ENCODE peak calls at places on chromosomes 1 and 21, in ten cellular contexts. One of them, this sample, is unnamed.

GRCh38 chr1:3053366-3053980 is 15.5 kb upstream of the PRDM16 start:
- DNase-seq in H9: peak; percentile 7
- DNase-seq in D341Med: no peak
- DNase-seq in GM06990: no peak
- DNase-seq in right lobe of liver: no peak
- DNase-seq in AG10803: no peak
- DNase-seq in lung: no peak
- DNase-seq in skeletal muscle cell: no peak
- DNase-seq in GM12865: no peak
- DNase-seq in thyroid gland: no peak
- DNase-seq in this sample: no peak

GRCh38 chr21:27954806-27955205 is 987.9 kb upstream of the ADAMTS5 start:
- DNase-seq in thyroid gland: no peak
- DNase-seq in GM06990: no peak
- DNase-seq in skeletal muscle cell: peak; percentile 48
- DNase-seq in AG10803: peak; percentile 23
- DNase-seq in H9: no peak
- DNase-seq in lung: no peak
- DNase-seq in right lobe of liver: no peak
- DNase-seq in D341Med: no peak
- DNase-seq in GM12865: no peak
- DNase-seq in this sample: no peak

GRCh38 chr1:17653728-17654351 is 101.3 kb upstream of the ACTL8 start:
- DNase-seq in D341Med: peak; percentile 74
- DNase-seq in AG10803: peak; percentile 40
- DNase-seq in H9: peak; percentile 64
- DNase-seq in right lobe of liver: no peak
- DNase-seq in GM06990: no peak
- DNase-seq in lung: no peak
- DNase-seq in thyroid gland: peak; percentile 31
- DNase-seq in skeletal muscle cell: no peak
- DNase-seq in GM12865: peak; percentile 29
- DNase-seq in this sample: peak; percentile 44

GRCh38 chr1:247407180-247407616 is 8.8 kb upstream of the NLRP3 start:
- DNase-seq in GM12865: peak; percentile 93
- DNase-seq in D341Med: no peak
- DNase-seq in thyroid gland: peak; percentile 7
- DNase-seq in H9: no peak
- DNase-seq in AG10803: no peak
- DNase-seq in GM06990: peak; percentile 78
- DNase-seq in right lobe of liver: no peak
- DNase-seq in lung: no peak
- DNase-seq in skeletal muscle cell: no peak
- DNase-seq in this sample: no peak

GRCh38 chr21:45581322-45581712 is 39.1 kb upstream of the SLC19A1 start:
- DNase-seq in H9: no peak
- DNase-seq in AG10803: no peak
- DNase-seq in right lobe of liver: no peak
- DNase-seq in skeletal muscle cell: no peak
- DNase-seq in lung: no peak
- DNase-seq in GM06990: no peak
- DNase-seq in D341Med: no peak
- DNase-seq in thyroid gland: no peak
- DNase-seq in GM12865: no peak
- DNase-seq in this sample: no peak

GRCh38 chr1:228152097-228152917 is 2.6 kb downstream of the GJC2 start:
- DNase-seq in thyroid gland: peak; percentile 2
- DNase-seq in D341Med: no peak
- DNase-seq in right lobe of liver: peak; percentile 50
- DNase-seq in GM06990: peak; percentile 1
- DNase-seq in AG10803: no peak
- DNase-seq in GM12865: no peak
- DNase-seq in H9: no peak
- DNase-seq in skeletal muscle cell: no peak
- DNase-seq in lung: no peak
- DNase-seq in this sample: no peak

GRCh38 chr1:39799770-39800470 is 11.3 kb upstream of the BMP8B start:
- DNase-seq in GM06990: peak; percentile 74
- DNase-seq in H9: peak; percentile 82
- DNase-seq in skeletal muscle cell: peak; percentile 43
- DNase-seq in thyroid gland: peak; percentile 72
- DNase-seq in lung: peak; percentile 82
- DNase-seq in AG10803: peak; percentile 83
- DNase-seq in GM12865: peak; percentile 76
- DNase-seq in D341Med: peak; percentile 83
- DNase-seq in right lobe of liver: peak; percentile 79
- DNase-seq in this sample: peak; percentile 63

GRCh38 chr1:4599521-4599920 is 54.9 kb upstream of the AJAP1 start:
- DNase-seq in AG10803: no peak
- DNase-seq in right lobe of liver: no peak
- DNase-seq in GM12865: no peak
- DNase-seq in H9: no peak
- DNase-seq in skeletal muscle cell: no peak
- DNase-seq in lung: no peak
- DNase-seq in thyroid gland: no peak
- DNase-seq in GM06990: no peak
- DNase-seq in D341Med: no peak
- DNase-seq in this sample: no peak

GRCh38 chr1:89719502-89720306 is 86.8 kb downstream of the LRRC8C start:
- DNase-seq in lung: no peak
- DNase-seq in AG10803: peak; percentile 52
- DNase-seq in thyroid gland: no peak
- DNase-seq in H9: no peak
- DNase-seq in right lobe of liver: no peak
- DNase-seq in skeletal muscle cell: no peak
- DNase-seq in GM12865: peak; percentile 72
- DNase-seq in D341Med: peak; percentile 39
- DNase-seq in GM06990: peak; percentile 81
- DNase-seq in this sample: no peak

GRCh38 chr1:56095924-56096655 is 483.3 kb downstream of the PLPP3 start:
- DNase-seq in H9: no peak
- DNase-seq in skeletal muscle cell: peak; percentile 92
- DNase-seq in lung: no peak
- DNase-seq in AG10803: peak; percentile 100
- DNase-seq in D341Med: no peak
- DNase-seq in thyroid gland: no peak
- DNase-seq in GM06990: no peak
- DNase-seq in GM12865: no peak
- DNase-seq in right lobe of liver: no peak
- DNase-seq in this sample: no peak

GRCh38 chr1:42748461-42749410 is 8.7 kb upstream of the CLDN19 start:
- DNase-seq in GM12865: no peak
- DNase-seq in lung: no peak
- DNase-seq in skeletal muscle cell: no peak
- DNase-seq in D341Med: no peak
- DNase-seq in H9: no peak
- DNase-seq in AG10803: no peak
- DNase-seq in GM06990: no peak
- DNase-seq in thyroid gland: no peak
- DNase-seq in right lobe of liver: no peak
- DNase-seq in this sample: no peak

GRCh38 chr1:221781102-221781744 is 39.3 kb upstream of the DUSP10 start:
- DNase-seq in skeletal muscle cell: no peak
- DNase-seq in D341Med: no peak
- DNase-seq in lung: no peak
- DNase-seq in GM12865: no peak
- DNase-seq in right lobe of liver: no peak
- DNase-seq in AG10803: no peak
- DNase-seq in GM06990: no peak
- DNase-seq in H9: no peak
- DNase-seq in thyroid gland: no peak
- DNase-seq in this sample: no peak

GRCh38 chr1:186194107-186194756 is 180.8 kb downstream of the TPR start:
- DNase-seq in right lobe of liver: no peak
- DNase-seq in AG10803: no peak
- DNase-seq in thyroid gland: no peak
- DNase-seq in D341Med: no peak
- DNase-seq in H9: no peak
- DNase-seq in GM12865: peak; percentile 65
- DNase-seq in GM06990: peak; percentile 47
- DNase-seq in lung: no peak
- DNase-seq in skeletal muscle cell: no peak
- DNase-seq in this sample: no peak

GRCh38 chr1:150560011-150560438 is 10.8 kb downstream of the ADAMTSL4 start:
- DNase-seq in AG10803: peak; percentile 54
- DNase-seq in skeletal muscle cell: no peak
- DNase-seq in GM12865: peak; percentile 87
- DNase-seq in GM06990: peak; percentile 70
- DNase-seq in lung: peak; percentile 83
- DNase-seq in thyroid gland: peak; percentile 73
- DNase-seq in D341Med: peak; percentile 90
- DNase-seq in right lobe of liver: peak; percentile 83
- DNase-seq in H9: peak; percentile 88
- DNase-seq in this sample: peak; percentile 66

GRCh38 chr1:15213333-15213732 is 33.7 kb upstream of the FHAD1 start:
- DNase-seq in GM06990: no peak
- DNase-seq in D341Med: no peak
- DNase-seq in lung: no peak
- DNase-seq in skeletal muscle cell: no peak
- DNase-seq in GM12865: no peak
- DNase-seq in right lobe of liver: no peak
- DNase-seq in AG10803: peak; percentile 38
- DNase-seq in H9: no peak
- DNase-seq in thyroid gland: peak; percentile 41
- DNase-seq in this sample: no peak

GRCh38 chr1:17585266-17585987 is 45.9 kb downstream of the ARHGEF10L start:
- DNase-seq in GM06990: no peak
- DNase-seq in H9: no peak
- DNase-seq in D341Med: no peak
- DNase-seq in right lobe of liver: no peak
- DNase-seq in skeletal muscle cell: no peak
- DNase-seq in thyroid gland: no peak
- DNase-seq in GM12865: no peak
- DNase-seq in AG10803: no peak
- DNase-seq in lung: no peak
- DNase-seq in this sample: no peak

GRCh38 chr1:244552336-244552735 is 91.3 kb downstream of the CATSPERE start:
- DNase-seq in right lobe of liver: no peak
- DNase-seq in GM12865: no peak
- DNase-seq in thyroid gland: no peak
- DNase-seq in skeletal muscle cell: no peak
- DNase-seq in AG10803: peak; percentile 17
- DNase-seq in lung: no peak
- DNase-seq in GM06990: no peak
- DNase-seq in H9: no peak
- DNase-seq in D341Med: no peak
- DNase-seq in this sample: no peak

GRCh38 chr1:74822851-74823443 is 90.0 kb downstream of the TYW3 start:
- DNase-seq in D341Med: no peak
- DNase-seq in GM12865: no peak
- DNase-seq in skeletal muscle cell: no peak
- DNase-seq in lung: no peak
- DNase-seq in right lobe of liver: no peak
- DNase-seq in AG10803: peak; percentile 9
- DNase-seq in GM06990: no peak
- DNase-seq in H9: no peak
- DNase-seq in thyroid gland: no peak
- DNase-seq in this sample: no peak